ENCODE peak calls at places on chromosomes 11 and 22, in nine cellular contexts. J, Y, I, V, W, M, S, O and T are unnamed samples.

GRCh38 chr22:46539169-46539568 is 1.7 kb upstream of the CELSR1 start:
- DNase-seq in Y (no peak), W (no peak), O (no peak), J (no peak), S (no peak), V (no peak), M (no peak), I (no peak), T (no peak)

GRCh38 chr11:63535734-63536133 is 874 bp upstream of the PLAAT4 start:
- DNase-seq in M (no peak), I (no peak), O (no peak), V (no peak), J (no peak), Y (peak), W (no peak), S (peak), T (no peak)

GRCh38 chr11:116986521-116987105 is 111.6 kb downstream of the SIK3 start:
- DNase-seq in M (no peak), S (peak), O (no peak), W (no peak), Y (no peak), J (no peak), I (no peak), V (no peak), T (no peak)

GRCh38 chr11:85653048-85653447 is 5.3 kb downstream of the TMEM126A start:
- DNase-seq in I (no peak), M (no peak), Y (no peak), V (no peak), S (no peak), W (no peak), J (no peak), O (no peak), T (no peak)

GRCh38 chr11:31986201-31986889 is 104.5 kb upstream of the RCN1 start:
- DNase-seq in J (no peak), O (no peak), V (no peak), I (no peak), Y (no peak), W (no peak), M (no peak), S (no peak), T (peak)

GRCh38 chr11:108221981-108222685 is at the start of gene NPAT:
- DNase-seq in V (peak), M (no peak), W (no peak), Y (no peak), J (no peak), S (peak), I (no peak), O (no peak), T (no peak)

GRCh38 chr22:46941958-46942815 is 179.7 kb downstream of the TBC1D22A start:
- DNase-seq in O (no peak), W (no peak), M (no peak), Y (no peak), V (no peak), S (no peak), I (peak), J (no peak), T (no peak)

GRCh38 chr11:33733978-33734377 is 2.2 kb downstream of the CD59 start:
- DNase-seq in W (no peak), V (no peak), M (no peak), Y (no peak), I (no peak), O (no peak), J (no peak), S (no peak), T (no peak)

GRCh38 chr11:69437876-69438205 is 43.6 kb upstream of the LINC01488 start:
- DNase-seq in M (no peak), V (peak), S (no peak), I (no peak), O (no peak), Y (no peak), J (no peak), W (no peak), T (no peak)

GRCh38 chr11:73325036-73325981 is 17.2 kb downstream of the ARHGEF17 start:
- DNase-seq in I (no peak), M (no peak), V (peak), W (peak), S (no peak), O (peak), Y (no peak), J (no peak), T (no peak)

GRCh38 chr22:23072035-23072910 is 2.0 kb downstream of the GNAZ start:
- DNase-seq in I (peak), J (no peak), S (no peak), Y (peak), V (peak), M (no peak), O (peak), W (no peak), T (no peak)

GRCh38 chr11:112884012-112884767 is 77.0 kb upstream of the NCAM1 start:
- DNase-seq in W (no peak), Y (no peak), O (no peak), I (no peak), M (no peak), S (no peak), V (no peak), J (no peak), T (peak)

GRCh38 chr11:820655-821512 is 2.2 kb downstream of the PNPLA2 start:
- DNase-seq in W (no peak), M (no peak), S (no peak), Y (no peak), I (peak), J (peak), V (peak), O (peak), T (no peak)

GRCh38 chr22:24585927-24586546 is 6.8 kb downstream of the LRRC75B start:
- DNase-seq in M (no peak), J (no peak), W (no peak), O (peak), S (no peak), Y (no peak), V (peak), I (no peak), T (no peak)

GRCh38 chr22:37427128-37427710 is at the start of gene ELFN2:
- DNase-seq in V (no peak), M (no peak), W (no peak), J (peak), I (no peak), O (peak), S (no peak), Y (no peak), T (no peak)